ENCODE peak calls at places on chromosomes 6 and 20, in four cellular contexts. One of them, this sample, is unnamed.

GRCh38 chr6:166637806-166638458 is 10.9 kb upstream of the RPS6KA2 start:
- DNase-seq in HepG2: no peak
- DNase-seq in H1: no peak
- DNase-seq in K562: no peak
- DNase-seq in this sample: no peak

GRCh38 chr6:37272834-37273566 is 15.1 kb upstream of the TMEM217 start:
- DNase-seq in H1: no peak
- DNase-seq in HepG2: no peak
- DNase-seq in K562: no peak
- DNase-seq in this sample: no peak

GRCh38 chr6:146860583-146860982 is 261.8 kb downstream of the ADGB start:
- DNase-seq in K562: no peak
- DNase-seq in HepG2: no peak
- DNase-seq in H1: no peak
- DNase-seq in this sample: no peak

GRCh38 chr6:137736048-137736846 is 130.8 kb upstream of the TNFAIP3 start:
- DNase-seq in H1: no peak
- DNase-seq in K562: no peak
- DNase-seq in HepG2: no peak
- DNase-seq in this sample: no peak

GRCh38 chr20:35458388-35458787 is 3.0 kb downstream of the CEP250 start:
- DNase-seq in H1: no peak
- DNase-seq in HepG2: no peak
- DNase-seq in K562: no peak
- DNase-seq in this sample: no peak

GRCh38 chr6:135675026-135675425 is 176.5 kb upstream of the PDE7B start:
- DNase-seq in K562: no peak
- DNase-seq in H1: no peak
- DNase-seq in HepG2: no peak
- DNase-seq in this sample: no peak

GRCh38 chr6:117371492-117371891 is 54.2 kb downstream of the ROS1 start:
- DNase-seq in HepG2: no peak
- DNase-seq in K562: no peak
- DNase-seq in H1: no peak
- DNase-seq in this sample: no peak

GRCh38 chr6:71072508-71072907 is 115.6 kb upstream of the B3GAT2 start:
- DNase-seq in H1: no peak
- DNase-seq in K562: no peak
- DNase-seq in HepG2: no peak
- DNase-seq in this sample: no peak

GRCh38 chr6:130843575-130844320 is 16.5 kb downstream of the SMLR1 start:
- DNase-seq in HepG2: peak; percentile 74
- DNase-seq in K562: no peak
- DNase-seq in H1: no peak
- DNase-seq in this sample: peak; percentile 28

GRCh38 chr6:149077208-149077607 is 240.3 kb upstream of the TAB2 start:
- DNase-seq in H1: no peak
- DNase-seq in HepG2: no peak
- DNase-seq in K562: no peak
- DNase-seq in this sample: no peak

DNA sequence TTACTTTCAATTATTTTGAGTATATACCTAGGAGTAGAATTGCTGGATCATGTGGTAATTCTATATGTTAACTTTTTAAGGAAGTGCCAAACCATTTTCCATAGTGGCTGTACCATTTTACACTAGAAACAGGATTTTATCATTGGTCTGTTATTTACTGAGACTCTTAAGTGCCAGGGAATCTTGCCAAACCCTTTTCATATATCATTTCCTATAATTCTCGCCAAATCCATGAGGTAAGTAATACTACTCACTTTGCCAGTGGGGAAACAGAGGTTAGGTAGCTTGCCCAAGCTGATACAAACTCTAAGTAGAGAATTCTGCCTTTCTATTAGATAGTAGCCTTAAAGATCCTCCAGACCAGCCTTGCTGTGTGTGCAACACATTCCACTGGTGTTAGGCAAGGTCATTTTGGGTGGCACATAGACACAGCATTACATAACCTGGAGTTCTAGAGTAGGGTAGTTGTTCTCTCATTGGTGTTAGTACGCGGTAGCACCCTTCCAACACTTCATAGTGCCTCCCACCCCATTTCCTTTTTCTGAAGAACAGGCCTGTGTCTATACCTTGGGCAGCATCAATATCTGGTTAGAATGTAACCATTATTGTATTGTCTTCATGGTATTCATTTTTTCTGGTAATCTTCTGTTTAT is 65.5 kb downstream of the ARID1B start:
- DNase-seq in K562: no peak
- DNase-seq in HepG2: no peak
- DNase-seq in H1: no peak
- DNase-seq in this sample: no peak
- TF ChIP-seq FOSL1 in K562: no peak
- TF ChIP-seq FOSL1 in HepG2: no peak
- TF ChIP-seq FOSL1 in H1: no peak
- TF ChIP-seq FOSL1 in this sample: no peak

GRCh38 chr6:161272600-161273355 is 1.1 kb downstream of the AGPAT4 start:
- DNase-seq in K562: no peak
- DNase-seq in H1: no peak
- DNase-seq in HepG2: no peak
- DNase-seq in this sample: peak; percentile 3
- TF ChIP-seq MAX in K562: no peak
- TF ChIP-seq MAX in H1: no peak
- TF ChIP-seq MAX in HepG2: no peak
- TF ChIP-seq MAX in this sample: no peak

GRCh38 chr6:89353702-89354392 is 1.3 kb upstream of the UBE2J1 start:
- DNase-seq in K562: no peak
- DNase-seq in H1: no peak
- DNase-seq in HepG2: peak; percentile 16
- DNase-seq in this sample: no peak
- TF ChIP-seq FOSL1 in K562: no peak
- TF ChIP-seq FOSL1 in H1: no peak
- TF ChIP-seq FOSL1 in HepG2: no peak
- TF ChIP-seq FOSL1 in this sample: no peak

GRCh38 chr6:2583459-2583858 is 167.3 kb downstream of the MYLK4 start:
- DNase-seq in HepG2: no peak
- DNase-seq in H1: no peak
- DNase-seq in K562: no peak
- DNase-seq in this sample: no peak

GRCh38 chr6:2593167-2593566 is 157.6 kb downstream of the MYLK4 start:
- DNase-seq in HepG2: no peak
- DNase-seq in K562: no peak
- DNase-seq in H1: no peak
- DNase-seq in this sample: no peak

GRCh38 chr6:2594868-2595267 is 155.9 kb downstream of the MYLK4 start:
- DNase-seq in K562: no peak
- DNase-seq in HepG2: no peak
- DNase-seq in H1: no peak
- DNase-seq in this sample: no peak

DNA sequence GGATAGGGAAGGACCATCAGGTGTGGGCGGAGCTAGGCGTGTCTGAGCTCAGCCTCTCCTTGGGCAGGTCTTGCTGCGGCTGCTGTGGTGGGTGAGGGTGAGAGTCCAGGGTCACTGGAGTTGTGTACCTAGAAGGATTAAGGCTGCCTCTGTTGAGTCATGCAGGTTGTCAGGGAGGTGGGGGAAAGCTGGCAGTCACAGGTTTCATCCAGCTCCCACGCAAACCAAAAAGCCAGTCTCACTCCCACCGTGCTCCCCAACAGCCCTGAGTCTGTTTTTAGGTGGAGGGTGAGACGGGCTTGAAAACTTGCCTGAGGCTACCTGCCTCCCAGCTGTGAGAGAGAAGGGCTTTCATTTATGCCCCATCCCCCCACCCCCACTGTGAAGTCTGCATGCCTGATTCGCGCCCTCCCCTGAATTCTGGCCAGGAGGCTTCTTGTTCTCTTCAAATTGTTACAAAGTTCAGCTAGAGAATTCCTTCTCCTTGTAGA is 161.5 kb downstream of the MYLK4 start:
- DNase-seq in HepG2: peak; percentile 36
- DNase-seq in K562: no peak
- DNase-seq in H1: no peak
- DNase-seq in this sample: no peak
- TF ChIP-seq MAX in HepG2: no peak
- TF ChIP-seq MAX in K562: no peak
- TF ChIP-seq MAX in H1: no peak
- TF ChIP-seq MAX in this sample: no peak

GRCh38 chr6:164322533-164322932 is 908.0 kb downstream of the QKI start:
- DNase-seq in K562: no peak
- DNase-seq in H1: no peak
- DNase-seq in HepG2: no peak
- DNase-seq in this sample: no peak
- TF ChIP-seq FOSL1 in K562: peak; percentile 43
- TF ChIP-seq FOSL1 in H1: no peak
- TF ChIP-seq FOSL1 in HepG2: no peak
- TF ChIP-seq FOSL1 in this sample: no peak

GRCh38 chr6:99119109-99120031 is 171.6 kb upstream of the FBXL4 start:
- DNase-seq in HepG2: peak; percentile 23
- DNase-seq in K562: peak; percentile 43
- DNase-seq in H1: no peak
- DNase-seq in this sample: peak; percentile 12
- TF ChIP-seq MAX in HepG2: no peak
- TF ChIP-seq MAX in K562: no peak
- TF ChIP-seq MAX in H1: no peak
- TF ChIP-seq MAX in this sample: no peak

GRCh38 chr6:156563710-156564109 is 213.5 kb upstream of the ARID1B start:
- DNase-seq in K562: no peak
- DNase-seq in H1: no peak
- DNase-seq in HepG2: no peak
- DNase-seq in this sample: no peak
- TF ChIP-seq FOSL1 in K562: no peak
- TF ChIP-seq FOSL1 in H1: no peak
- TF ChIP-seq FOSL1 in HepG2: no peak
- TF ChIP-seq FOSL1 in this sample: no peak

GRCh38 chr6:168576388-168576787 is 135.4 kb downstream of the SMOC2 start:
- DNase-seq in HepG2: no peak
- DNase-seq in H1: peak; percentile 10
- DNase-seq in K562: no peak
- DNase-seq in this sample: no peak
- TF ChIP-seq MAX in HepG2: no peak
- TF ChIP-seq MAX in H1: no peak
- TF ChIP-seq MAX in K562: no peak
- TF ChIP-seq MAX in this sample: no peak

GRCh38 chr6:34657037-34657306 is 39.6 kb downstream of the ILRUN start:
- DNase-seq in HepG2: no peak
- DNase-seq in K562: no peak
- DNase-seq in H1: no peak
- DNase-seq in this sample: no peak

GRCh38 chr6:34657307-34657978 is 39.1 kb downstream of the ILRUN start:
- DNase-seq in H1: no peak
- DNase-seq in K562: peak; percentile 54
- DNase-seq in HepG2: peak; percentile 98
- DNase-seq in this sample: no peak

GRCh38 chr6:34658605-34659218 is 37.9 kb downstream of the ILRUN start:
- DNase-seq in K562: no peak
- DNase-seq in HepG2: no peak
- DNase-seq in H1: no peak
- DNase-seq in this sample: no peak

GRCh38 chr6:34654061-34654460 is 42.5 kb downstream of the ILRUN start:
- DNase-seq in HepG2: no peak
- DNase-seq in H1: no peak
- DNase-seq in K562: no peak
- DNase-seq in this sample: no peak

GRCh38 chr6:34656378-34657036 is 40.1 kb downstream of the ILRUN start:
- DNase-seq in K562: no peak
- DNase-seq in HepG2: peak; percentile 76
- DNase-seq in H1: no peak
- DNase-seq in this sample: no peak
- TF ChIP-seq FOSL1 in K562: no peak
- TF ChIP-seq FOSL1 in HepG2: no peak
- TF ChIP-seq FOSL1 in H1: no peak
- TF ChIP-seq FOSL1 in this sample: no peak

GRCh38 chr6:170248861-170249600 is 41.8 kb downstream of the DLL1 start:
- DNase-seq in K562: no peak
- DNase-seq in HepG2: no peak
- DNase-seq in H1: no peak
- DNase-seq in this sample: no peak
- TF ChIP-seq MAX in K562: no peak
- TF ChIP-seq MAX in HepG2: no peak
- TF ChIP-seq MAX in H1: no peak
- TF ChIP-seq MAX in this sample: no peak